ENCODE peak calls at places on chromosome 14, in eight cellular contexts. T is mesenchymal stem cell, O is PC-3, G is neural progenitor cell, K is mesendoderm, Z is neuronal stem cell, J is GM23248, R is SK-N-SH. S is an unnamed sample.
A peak's percentile ranks its signal among the peaks of the same experiment; 100 is the strongest.

GRCh38 chr14:58899317-58899713 is 261.6 kb downstream of the DACT1 start:
- DNase-seq in K (no peak), Z (no peak), T (peak; percentile 89), R (no peak), O (peak; percentile 74), J (peak; percentile 90), G (no peak), S (no peak)

GRCh38 chr14:100065161-100065871 is at the start of gene EVL:
- DNase-seq in O (no peak), T (no peak), Z (no peak), K (no peak), J (no peak), R (no peak), G (no peak), S (no peak)

GRCh38 chr14:34539407-34540180 is at the start of gene EAPP:
- DNase-seq in K (peak; percentile 99), T (peak; percentile 98), J (peak; percentile 99), R (peak; percentile 96), Z (peak; percentile 91), O (peak; percentile 98), G (peak; percentile 98), S (peak; percentile 99)

GRCh38 chr14:105884808-105885281 is 358.5 kb downstream of the TMEM121 start:
- DNase-seq in T (no peak), Z (no peak), G (no peak), J (no peak), K (no peak), O (no peak), R (no peak), S (no peak)

GRCh38 chr14:90871605-90872233 is 55.5 kb upstream of the TTC7B start:
- DNase-seq in R (no peak), K (no peak), Z (no peak), J (peak; percentile 58), O (peak; percentile 76), G (no peak), T (peak; percentile 42), S (no peak)

GRCh38 chr14:32620303-32620702 is 291.2 kb downstream of the AKAP6 start:
- DNase-seq in J (peak; percentile 70), R (no peak), G (no peak), Z (no peak), K (no peak), O (peak; percentile 71), T (peak; percentile 54), S (no peak)

GRCh38 chr14:28651148-28651547 is 115.4 kb upstream of the FOXG1 start:
- DNase-seq in Z (no peak), G (no peak), O (peak; percentile 60), T (peak; percentile 54), K (peak; percentile 78), J (peak; percentile 35), R (no peak), S (no peak)

GRCh38 chr14:103367995-103368394 is 17.2 kb upstream of the MARK3 start:
- DNase-seq in O (no peak), Z (no peak), G (no peak), J (peak; percentile 49), T (no peak), K (no peak), R (no peak), S (no peak)

GRCh38 chr14:89598548-89599186 is 181.6 kb upstream of the FOXN3 start:
- DNase-seq in R (no peak), Z (no peak), O (no peak), G (no peak), K (peak; percentile 71), J (peak; percentile 13), T (peak; percentile 44), S (no peak)

GRCh38 chr14:44029933-44030332 is 477.1 kb downstream of the FSCB start:
- DNase-seq in K (no peak), G (no peak), J (no peak), T (peak; percentile 50), O (no peak), Z (no peak), R (no peak), S (no peak)

GRCh38 chr14:65230287-65230728 is 128.0 kb upstream of the MAX start:
- DNase-seq in R (peak; percentile 68), O (no peak), Z (no peak), J (peak; percentile 53), G (no peak), T (no peak), K (no peak), S (no peak)

GRCh38 chr14:105742531-105742848 is 216.1 kb downstream of the TMEM121 start:
- DNase-seq in T (no peak), J (no peak), G (no peak), R (no peak), Z (no peak), K (no peak), O (no peak), S (no peak)

GRCh38 chr14:90061849-90062794 is at the start of gene KCNK13:
- DNase-seq in Z (peak; percentile 39), O (peak; percentile 25), R (peak; percentile 74), K (peak; percentile 57), G (peak; percentile 67), J (peak; percentile 20), T (peak; percentile 4), S (peak; percentile 23)

GRCh38 chr14:67680121-67680602 is 5.7 kb upstream of the VTI1B start:
- DNase-seq in K (no peak), J (peak; percentile 93), R (no peak), T (peak; percentile 92), O (peak; percentile 79), Z (no peak), G (no peak), S (no peak)

GRCh38 chr14:55780156-55780946 is 200.3 kb downstream of the KTN1 start:
- DNase-seq in G (no peak), J (peak; percentile 72), K (no peak), T (peak; percentile 17), R (no peak), O (peak; percentile 89), Z (no peak), S (no peak)

GRCh38 chr14:104718871-104719270 is 5.2 kb upstream of the ADSS1 start:
- DNase-seq in Z (no peak), K (no peak), R (no peak), O (no peak), J (no peak), G (no peak), T (no peak), S (no peak)

GRCh38 chr14:104717646-104718045 is 6.4 kb upstream of the ADSS1 start:
- DNase-seq in O (no peak), T (no peak), R (no peak), J (no peak), G (no peak), K (no peak), Z (no peak), S (no peak)

GRCh38 chr14:104717137-104717536 is 6.9 kb upstream of the ADSS1 start:
- DNase-seq in Z (no peak), T (no peak), K (no peak), O (no peak), G (no peak), J (no peak), R (no peak), S (no peak)

GRCh38 chr14:104719343-104719742 is 4.7 kb upstream of the ADSS1 start:
- DNase-seq in J (no peak), Z (no peak), K (no peak), G (no peak), O (no peak), R (no peak), T (no peak), S (no peak)

GRCh38 chr14:104718147-104718546 is 5.9 kb upstream of the ADSS1 start:
- DNase-seq in J (no peak), O (no peak), Z (no peak), T (no peak), K (no peak), G (no peak), R (no peak), S (no peak)
- H3K9ac ChIP-seq in J (no peak overlapping the region), O (no peak overlapping the region), Z (peak overlapping the region; percentile 6), T (no peak overlapping the region), K (no peak overlapping the region), G (no peak overlapping the region), R (no peak overlapping the region), S (no peak overlapping the region)

GRCh38 chr14:22587247-22587646 is 1.8 kb downstream of the DAD1 start:
- DNase-seq in J (no peak), T (no peak), Z (no peak), K (no peak), R (no peak), O (no peak), G (no peak), S (no peak)
- H3K27ac ChIP-seq in J (no peak overlapping the region), T (no peak overlapping the region), Z (no peak overlapping the region), K (no peak overlapping the region), R (no peak overlapping the region), O (no peak overlapping the region), G (no peak overlapping the region), S (no peak overlapping the region)

GRCh38 chr14:51093371-51094281 is 1.3 kb downstream of the TRIM9 start:
- DNase-seq in O (no peak), K (peak; percentile 69), Z (peak; percentile 36), R (peak; percentile 80), J (no peak), T (no peak), G (peak; percentile 75), S (peak; percentile 40)

GRCh38 chr14:51094282-51094821 is 553 bp downstream of the TRIM9 start:
- DNase-seq in O (no peak), R (peak; percentile 53), J (peak; percentile 30), T (peak; percentile 5), K (peak; percentile 22), G (peak; percentile 57), Z (peak; percentile 26), S (peak; percentile 18)

GRCh38 chr14:51095854-51096823 is 1.2 kb upstream of the TRIM9 start:
- DNase-seq in T (peak; percentile 38), R (peak; percentile 31), G (peak; percentile 17), Z (peak; percentile 8), K (peak; percentile 26), O (no peak), J (peak; percentile 86), S (peak; percentile 33)

GRCh38 chr14:51096870-51097269 is 2.0 kb upstream of the TRIM9 start:
- DNase-seq in Z (no peak), O (no peak), J (no peak), K (no peak), G (no peak), R (no peak), T (no peak), S (no peak)

GRCh38 chr14:51094901-51095853 is at the start of gene TRIM9:
- DNase-seq in G (peak; percentile 99), K (peak; percentile 99), T (peak; percentile 92), O (peak; percentile 99), R (peak; percentile 100), Z (peak; percentile 98), J (peak; percentile 93), S (peak; percentile 94)
- H3K9ac ChIP-seq in G (no peak within 1 kb of the TSS), K (peak within 1 kb of the TSS; percentile 53), T (peak within 1 kb of the TSS; percentile 91), O (peak within 1 kb of the TSS; percentile 50), R (peak within 1 kb of the TSS; percentile 71), Z (peak within 1 kb of the TSS; percentile 81), J (peak within 1 kb of the TSS; percentile 55), S (peak within 1 kb of the TSS; percentile 74)

DNA sequence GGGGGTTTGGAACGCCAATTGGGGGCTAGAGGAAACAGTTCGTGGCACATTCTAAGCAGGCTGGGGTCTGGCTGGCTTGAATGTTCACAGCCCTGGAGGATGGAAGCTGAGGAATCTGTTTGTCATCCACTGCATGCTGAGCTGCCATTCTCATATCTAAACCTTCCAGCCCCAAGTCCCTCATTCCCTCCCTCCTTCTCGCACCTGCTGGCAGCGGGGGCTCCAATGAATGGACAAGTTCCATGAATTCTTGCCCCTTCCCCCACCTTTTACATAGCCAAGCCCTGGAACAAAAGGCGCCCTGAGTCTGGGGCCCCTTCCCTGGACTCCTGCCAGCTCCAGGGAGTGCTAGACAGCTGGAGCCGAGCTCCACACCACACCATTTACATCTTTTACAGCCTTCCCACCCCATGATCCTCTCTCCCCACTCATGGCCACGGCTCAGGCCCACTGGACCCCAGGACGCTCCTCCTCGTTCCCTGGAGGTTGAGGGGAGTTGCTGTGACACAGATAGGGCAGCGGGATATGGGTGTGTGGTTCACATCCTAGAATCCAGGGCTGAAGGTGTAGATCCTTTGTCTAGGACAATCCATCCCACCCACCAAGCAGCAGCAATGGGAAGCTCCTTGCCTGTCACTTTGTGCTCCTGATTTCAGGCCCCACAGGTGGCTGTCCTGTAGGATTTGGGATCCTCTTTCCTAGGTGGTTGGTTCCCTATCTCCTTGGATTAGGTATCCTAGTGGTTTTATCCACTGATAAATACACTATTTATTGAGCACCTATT is 21.7 kb upstream of the VRTN start:
- DNase-seq in G (peak; percentile 95), R (peak; percentile 10), T (no peak), K (peak; percentile 100), O (no peak), Z (peak; percentile 80), J (no peak), S (no peak)
- H3K27ac ChIP-seq in G (peak overlapping the region; percentile 100), R (no peak overlapping the region), T (no peak overlapping the region), K (peak overlapping the region; percentile 96), O (no peak overlapping the region), Z (peak overlapping the region; percentile 99), J (no peak overlapping the region), S (no peak overlapping the region)